ENCODE peak calls at places on chromosomes 13 and 19, in four cellular contexts. M is cardiac muscle cell, Y is psoas muscle, F is adrenal gland. K is an unnamed sample.

GRCh38 chr19:7673995-7674667 is 2.8 kb upstream of the MCEMP1 start:
- DNase-seq in M (peak), F (peak), Y (peak), K (no peak)

GRCh38 chr19:611506-611869 is 21.8 kb downstream of the HCN2 start:
- DNase-seq in F (no peak), Y (no peak), M (no peak), K (no peak)

GRCh38 chr13:106530209-106530906 is 5.1 kb downstream of the EFNB2 start:
- DNase-seq in Y (no peak), F (no peak), M (no peak), K (no peak)

GRCh38 chr13:102940143-102940542 is 94.3 kb downstream of the ERCC5 start:
- DNase-seq in M (no peak), Y (no peak), F (no peak), K (no peak)

GRCh38 chr19:55601127-55601526 is 1.0 kb downstream of the ZNF524 start:
- DNase-seq in Y (no peak), M (no peak), F (no peak), K (no peak)

GRCh38 chr13:39536274-39536673 is 66.7 kb downstream of the LHFPL6 start:
- DNase-seq in M (no peak), F (no peak), Y (no peak), K (no peak)

GRCh38 chr19:8150998-8151397 is 1.6 kb upstream of the FBN3 start:
- DNase-seq in F (no peak), Y (no peak), M (no peak), K (no peak)

GRCh38 chr13:30907167-30907761 is 1.2 kb downstream of the MEDAG start:
- DNase-seq in F (no peak), Y (no peak), M (no peak), K (no peak)

GRCh38 chr19:39829702-39830275 is 4.2 kb downstream of the DYRK1B start:
- DNase-seq in F (no peak), Y (no peak), M (no peak), K (no peak)

GRCh38 chr13:101627556-101627943 is 175.1 kb downstream of the ITGBL1 start:
- DNase-seq in Y (no peak), F (no peak), M (no peak), K (no peak)

GRCh38 chr13:71979616-71980015 is 112.6 kb upstream of the DACH1 start:
- DNase-seq in F (no peak), Y (no peak), M (peak), K (no peak)

GRCh38 chr13:109348514-109349340 is 437.7 kb downstream of the IRS2 start:
- DNase-seq in Y (no peak), M (no peak), F (no peak), K (no peak)

GRCh38 chr19:51365211-51366049 is 758 bp downstream of the ETFB start:
- DNase-seq in M (peak), F (peak), Y (peak), K (no peak)

GRCh38 chr19:10116085-10116865 is 3.4 kb downstream of the EIF3G start:
- DNase-seq in M (no peak), Y (peak), F (no peak), K (no peak)

GRCh38 chr19:29410974-29411615 is 114.7 kb upstream of the VSTM2B start:
- DNase-seq in F (no peak), M (no peak), Y (no peak), K (no peak)

GRCh38 chr13:79781829-79782540 is 301.0 kb downstream of the NDFIP2 start:
- DNase-seq in Y (no peak), F (no peak), M (no peak), K (no peak)

GRCh38 chr13:34654203-34654602 is 287.9 kb upstream of the NBEA start:
- DNase-seq in Y (no peak), F (no peak), M (no peak), K (no peak)

GRCh38 chr13:98672947-98673545 is 79.4 kb downstream of the SLC15A1 start:
- DNase-seq in M (peak), F (peak), Y (peak), K (no peak)

GRCh38 chr19:6161271-6161850 is 25.9 kb downstream of the ACSBG2 start:
- DNase-seq in M (no peak), F (peak), Y (no peak), K (no peak)

GRCh38 chr19:35673121-35673804 is 6.9 kb downstream of the UPK1A start:
- DNase-seq in M (peak), Y (no peak), F (peak), K (peak)

GRCh38 chr19:47097396-47098217 is 16.0 kb downstream of the ZC3H4 start:
- DNase-seq in F (no peak), Y (peak), M (no peak), K (no peak)

GRCh38 chr13:20714161-20714560 is 10.7 kb downstream of the IL17D start:
- DNase-seq in F (no peak), M (no peak), Y (no peak), K (no peak)

GRCh38 chr13:69425235-69425634 is 682.4 kb upstream of the ATXN8OS start:
- DNase-seq in M (no peak), F (no peak), Y (no peak), K (no peak)

GRCh38 chr19:17677002-17677401 is 11.2 kb downstream of the UNC13A start:
- DNase-seq in F (no peak), Y (no peak), M (peak), K (no peak)

GRCh38 chr13:97273341-97273831 is 51.3 kb downstream of the MBNL2 start:
- DNase-seq in F (no peak), Y (no peak), M (no peak), K (no peak)

GRCh38 chr13:45995245-45995644 is 57.3 kb downstream of the ZC3H13 start:
- DNase-seq in F (no peak), Y (no peak), M (no peak), K (no peak)

GRCh38 chr13:20939662-20940061 is 37.1 kb upstream of the XPO4 start:
- DNase-seq in Y (peak), M (no peak), F (no peak), K (no peak)

GRCh38 chr19:47619763-47620162 is 10.8 kb downstream of the BICRA start:
- DNase-seq in F (no peak), Y (no peak), M (no peak), K (no peak)

GRCh38 chr13:64925284-64925683 is 2304.9 kb downstream of the PCDH9 start:
- DNase-seq in F (no peak), Y (no peak), M (peak), K (no peak)

GRCh38 chr13:113748101-113748861 is 10.7 kb upstream of the TMEM255B start:
- DNase-seq in Y (no peak), M (no peak), F (peak), K (no peak)

GRCh38 chr13:113748862-113749451 is 10.1 kb upstream of the TMEM255B start:
- DNase-seq in Y (no peak), F (no peak), M (no peak), K (no peak)

GRCh38 chr13:113749956-113750355 is 9.1 kb upstream of the TMEM255B start:
- DNase-seq in F (no peak), Y (no peak), M (no peak), K (no peak)

GRCh38 chr13:113750554-113751399 is 8.2 kb upstream of the TMEM255B start:
- DNase-seq in F (no peak), Y (no peak), M (no peak), K (no peak)

GRCh38 chr13:113749507-113749906 is 9.5 kb upstream of the TMEM255B start:
- DNase-seq in F (no peak), Y (no peak), M (no peak), K (no peak)
- TF ChIP-seq CTCF in F (no peak), Y (no peak), M (no peak), K (no peak)

DNA sequence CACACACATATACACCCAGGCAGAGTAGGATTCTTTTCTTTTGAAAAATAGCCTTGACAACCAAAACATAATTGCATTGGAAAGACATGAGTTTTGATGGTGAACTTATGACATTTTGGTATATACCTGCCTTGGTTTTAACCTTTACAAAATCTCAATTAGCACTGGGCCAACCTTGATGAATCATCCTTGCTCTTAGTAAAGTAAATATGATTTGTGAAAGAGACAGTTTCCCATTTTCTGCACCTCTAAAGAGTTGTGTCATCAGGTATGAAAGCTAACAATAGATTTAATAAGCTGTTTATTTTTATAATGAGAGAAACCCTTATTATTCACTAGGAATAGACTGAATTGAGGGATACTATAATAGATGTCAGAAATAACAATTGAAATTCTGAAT is 15.7 kb upstream of the ENOX1 start:
- DNase-seq in Y (no peak), M (no peak), F (no peak), K (no peak)
- H3K4me3 ChIP-seq in Y (no peak), M (no peak), F (no peak), K (no peak)

GRCh38 chr19:49020931-49021895 is 2.9 kb downstream of the CGB3 start:
- DNase-seq in M (peak), Y (no peak), F (no peak), K (no peak)

GRCh38 chr19:49017041-49017665 is at the start of gene LHB:
- DNase-seq in Y (no peak), M (no peak), F (no peak), K (no peak)

GRCh38 chr19:49017666-49018351 is 918 bp upstream of the LHB start:
- DNase-seq in F (peak), M (peak), Y (peak), K (no peak)

GRCh38 chr19:49020342-49020741 is 3.5 kb upstream of the LHB start:
- DNase-seq in M (no peak), Y (no peak), F (no peak), K (no peak)

DNA sequence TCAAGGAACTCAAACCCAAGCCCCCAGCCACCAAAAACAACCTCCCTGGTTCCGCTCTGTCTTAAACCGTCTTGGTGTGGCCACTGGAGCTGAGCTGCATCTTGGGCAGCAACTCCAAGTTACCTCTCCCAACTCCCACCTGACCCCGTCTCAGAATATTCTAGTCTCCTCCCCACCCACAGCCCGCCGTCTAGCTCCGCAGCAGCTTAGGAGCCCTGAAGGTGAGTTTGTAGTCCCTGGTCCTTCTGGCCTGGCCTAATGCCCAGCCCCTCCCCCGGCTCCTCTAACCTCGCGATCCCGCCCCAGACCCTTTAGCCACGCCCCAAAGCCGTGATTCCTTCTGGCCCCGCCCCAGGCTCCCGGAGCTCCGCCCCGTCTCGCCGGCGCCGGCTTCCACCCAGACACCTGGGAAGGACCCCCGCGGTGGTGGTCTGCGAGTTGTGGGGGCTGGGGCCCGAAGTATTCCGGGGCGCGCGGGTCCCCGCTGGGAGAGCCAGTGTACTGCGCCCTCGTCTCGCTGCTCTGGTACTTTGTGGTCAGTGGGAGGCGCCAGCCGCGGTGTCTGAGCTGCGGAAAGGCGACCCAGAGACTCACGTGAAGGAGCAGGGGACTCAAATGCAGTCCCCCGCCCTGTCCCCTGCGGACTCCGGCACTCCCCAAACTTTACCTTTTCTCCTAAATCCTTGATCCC is 2.5 kb upstream of the LHB start:
- DNase-seq in Y (peak), F (peak), M (peak), K (no peak)
- TF ChIP-seq CTCF in Y (no peak), F (no peak), M (no peak), K (peak)

GRCh38 chr13:27927444-27928352 is 7.9 kb downstream of the PDX1 start:
- DNase-seq in Y (no peak), F (no peak), M (no peak), K (no peak)

GRCh38 chr13:27925220-27925991 is 5.6 kb downstream of the PDX1 start:
- DNase-seq in F (no peak), Y (no peak), M (no peak), K (no peak)

GRCh38 chr13:27928353-27928804 is 8.6 kb downstream of the PDX1 start:
- DNase-seq in F (no peak), M (no peak), Y (no peak), K (no peak)

GRCh38 chr13:27924529-27925141 is 4.8 kb downstream of the PDX1 start:
- DNase-seq in F (no peak), Y (no peak), M (no peak), K (no peak)

GRCh38 chr13:27926644-27927434 is 7.0 kb downstream of the PDX1 start:
- DNase-seq in F (no peak), M (no peak), Y (no peak), K (no peak)
- H3K4me3 ChIP-seq in F (no peak), M (no peak), Y (no peak), K (no peak)